ENCODE peak calls at places on chromosome 14, in seven cellular contexts. G, P, K, Z, X, I and N are unnamed samples.

GRCh38 chr14:95387826-95388445 is 68.2 kb upstream of the CLMN start:
- DNase-seq in G (no peak), P (no peak), K (no peak), Z (peak), X (no peak), I (no peak), N (no peak)

GRCh38 chr14:94161979-94162378 is 12.1 kb upstream of the PPP4R4 start:
- DNase-seq in G (no peak), P (no peak), K (no peak), Z (no peak), X (no peak), I (no peak), N (no peak)

GRCh38 chr14:75510547-75510946 is 11.7 kb upstream of the BATF start:
- DNase-seq in G (no peak), P (no peak), K (no peak), Z (no peak), X (no peak), I (no peak), N (no peak)

GRCh38 chr14:61514006-61514830 is 181.1 kb upstream of the HIF1A start:
- DNase-seq in G (no peak), P (no peak), K (no peak), Z (no peak), X (no peak), I (no peak), N (peak)

GRCh38 chr14:71574976-71575375 is 357.3 kb upstream of the RGS6 start:
- DNase-seq in G (peak), P (no peak), K (no peak), Z (no peak), X (no peak), I (no peak), N (peak)

GRCh38 chr14:97215263-97215969 is 418.2 kb downstream of the VRK1 start:
- DNase-seq in G (no peak), P (no peak), K (no peak), Z (no peak), X (no peak), I (no peak), N (no peak)

GRCh38 chr14:91125271-91125661 is 11.4 kb downstream of the DGLUCY start:
- DNase-seq in G (no peak), P (no peak), K (no peak), Z (no peak), X (no peak), I (no peak), N (no peak)

GRCh38 chr14:35470775-35471174 is 63.2 kb upstream of the INSM2 start:
- DNase-seq in G (no peak), P (no peak), K (no peak), Z (no peak), X (no peak), I (no peak), N (peak)

GRCh38 chr14:82951171-82951570 is 1417.5 kb upstream of the SEL1L start:
- DNase-seq in G (no peak), P (no peak), K (no peak), Z (no peak), X (no peak), I (no peak), N (no peak)

GRCh38 chr14:21255385-21256101 is 13.7 kb downstream of the HNRNPC start:
- DNase-seq in G (no peak), P (no peak), K (no peak), Z (no peak), X (no peak), I (no peak), N (peak)

GRCh38 chr14:103881927-103882281 is 34.5 kb upstream of the PPP1R13B start:
- DNase-seq in G (no peak), P (no peak), K (no peak), Z (no peak), X (no peak), I (no peak), N (no peak)

GRCh38 chr14:86673523-86673969 is 1143.6 kb downstream of the FLRT2 start:
- DNase-seq in G (no peak), P (no peak), K (no peak), Z (no peak), X (peak), I (no peak), N (peak)

GRCh38 chr14:39467889-39468524 is 35.8 kb upstream of the FBXO33 start:
- DNase-seq in G (peak), P (no peak), K (peak), Z (no peak), X (peak), I (no peak), N (peak)

GRCh38 chr14:53890611-53891091 is 66.0 kb downstream of the BMP4 start:
- DNase-seq in G (no peak), P (no peak), K (no peak), Z (no peak), X (peak), I (no peak), N (peak)

GRCh38 chr14:91402278-91403068 is 15.1 kb downstream of the CCDC88C start:
- DNase-seq in G (no peak), P (peak), K (no peak), Z (no peak), X (no peak), I (no peak), N (no peak)

GRCh38 chr14:90512332-90512951 is 115.6 kb downstream of the CALM1 start:
- DNase-seq in G (no peak), P (no peak), K (no peak), Z (no peak), X (no peak), I (no peak), N (no peak)

GRCh38 chr14:61388976-61389576 is 67.7 kb downstream of the PRKCH start:
- DNase-seq in G (peak), P (no peak), K (peak), Z (no peak), X (no peak), I (no peak), N (no peak)

GRCh38 chr14:81436296-81437138 is 36.4 kb upstream of the STON2 start:
- DNase-seq in G (peak), P (peak), K (peak), Z (peak), X (peak), I (no peak), N (peak)

GRCh38 chr14:98591161-98591560 is 680.8 kb downstream of the BCL11B start:
- DNase-seq in G (no peak), P (no peak), K (no peak), Z (no peak), X (no peak), I (no peak), N (no peak)

GRCh38 chr14:74941676-74942097 is 13.7 kb downstream of the PGF start:
- DNase-seq in G (no peak), P (peak), K (no peak), Z (no peak), X (no peak), I (no peak), N (peak)

GRCh38 chr14:31572955-31573354 is 11.8 kb downstream of the NUBPL start:
- DNase-seq in G (peak), P (no peak), K (no peak), Z (no peak), X (no peak), I (no peak), N (no peak)

GRCh38 chr14:31263485-31264133 is 56.0 kb upstream of the HECTD1 start:
- DNase-seq in G (peak), P (no peak), K (peak), Z (no peak), X (peak), I (no peak), N (peak)

GRCh38 chr14:106844608-106845285 is 1318.4 kb downstream of the TMEM121 start:
- DNase-seq in G (peak), P (peak), K (no peak), Z (peak), X (peak), I (no peak), N (no peak)

GRCh38 chr14:99554184-99554583 is 49.8 kb downstream of the CCDC85C start:
- DNase-seq in G (no peak), P (no peak), K (no peak), Z (no peak), X (no peak), I (no peak), N (no peak)

GRCh38 chr14:77359626-77360025 is 17.3 kb downstream of the TMED8 start:
- DNase-seq in G (no peak), P (no peak), K (no peak), Z (no peak), X (no peak), I (no peak), N (no peak)

GRCh38 chr14:35362441-35362840 is 42.1 kb downstream of the NFKBIA start:
- DNase-seq in G (no peak), P (no peak), K (no peak), Z (no peak), X (no peak), I (no peak), N (no peak)

GRCh38 chr14:103302966-103303365 is 31.1 kb upstream of the EIF5 start:
- DNase-seq in G (no peak), P (no peak), K (no peak), Z (no peak), X (no peak), I (no peak), N (peak)

GRCh38 chr14:69323266-69323966 is 63.5 kb downstream of the GALNT16 start:
- DNase-seq in G (no peak), P (no peak), K (no peak), Z (no peak), X (no peak), I (no peak), N (no peak)

GRCh38 chr14:35435177-35435576 is 30.6 kb upstream of the NFKBIA start:
- DNase-seq in G (no peak), P (peak), K (no peak), Z (no peak), X (no peak), I (no peak), N (peak)

GRCh38 chr14:102584871-102585869 is 7.3 kb upstream of the RCOR1 start:
- DNase-seq in G (peak), P (peak), K (no peak), Z (peak), X (no peak), I (no peak), N (no peak)

GRCh38 chr14:24277606-24278321 is 6.4 kb upstream of the RABGGTA start:
- DNase-seq in G (no peak), P (no peak), K (no peak), Z (no peak), X (no peak), I (no peak), N (no peak)

GRCh38 chr14:24274101-24274543 is 2.7 kb upstream of the RABGGTA start:
- DNase-seq in G (no peak), P (peak), K (no peak), Z (no peak), X (no peak), I (peak), N (peak)

GRCh38 chr14:24273422-24273998 is 2.1 kb upstream of the RABGGTA start:
- DNase-seq in G (peak), P (no peak), K (no peak), Z (peak), X (peak), I (no peak), N (no peak)

GRCh38 chr14:24272442-24272841 is 1.0 kb upstream of the RABGGTA start:
- DNase-seq in G (no peak), P (no peak), K (no peak), Z (no peak), X (no peak), I (no peak), N (no peak)

GRCh38 chr14:24275524-24276139 is 4.2 kb upstream of the RABGGTA start:
- DNase-seq in G (no peak), P (peak), K (no peak), Z (no peak), X (peak), I (no peak), N (no peak)
- TF ChIP-seq RAD21 in G (no peak), P (no peak), K (no peak), Z (no peak), X (peak), I (no peak), N (no peak)

DNA sequence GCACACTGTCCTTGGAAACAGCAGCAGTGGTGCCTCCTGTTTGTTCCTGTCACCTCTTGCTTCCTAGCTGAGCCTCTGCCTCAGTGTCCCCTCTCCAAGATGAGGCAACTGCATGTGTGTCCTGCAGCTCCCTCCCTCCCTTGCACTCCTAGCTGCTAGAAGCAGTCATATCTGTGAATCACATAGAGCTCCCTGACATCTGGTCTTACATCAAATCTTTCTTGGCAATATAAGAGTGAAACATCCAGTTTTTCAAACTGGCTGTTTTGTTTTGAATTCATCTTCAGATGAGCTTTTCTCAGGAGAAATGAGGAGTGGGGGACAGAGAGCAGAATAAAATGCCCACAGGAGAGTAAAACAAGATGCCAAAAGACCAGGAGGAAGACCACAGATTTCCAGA is 103.7 kb downstream of the VCPKMT start:
- DNase-seq in G (no peak), P (no peak), K (no peak), Z (no peak), X (no peak), I (no peak), N (peak)
- TF ChIP-seq RAD21 in G (no peak), P (no peak), K (no peak), Z (no peak), X (no peak), I (no peak), N (no peak)

GRCh38 chr14:59870277-59871165 is at the start of gene RTN1:
- DNase-seq in G (peak), P (no peak), K (no peak), Z (peak), X (no peak), I (no peak), N (peak)
- TF ChIP-seq RAD21 in G (no peak), P (no peak), K (no peak), Z (no peak), X (no peak), I (no peak), N (no peak)

GRCh38 chr14:49962616-49963015 is 69.7 kb downstream of the ARF6 start:
- DNase-seq in G (no peak), P (peak), K (no peak), Z (no peak), X (no peak), I (no peak), N (no peak)
- TF ChIP-seq RAD21 in G (no peak), P (no peak), K (no peak), Z (no peak), X (no peak), I (peak), N (no peak)

GRCh38 chr14:26808407-26808806 is 210.6 kb upstream of the NOVA1 start:
- DNase-seq in G (peak), P (no peak), K (no peak), Z (no peak), X (no peak), I (no peak), N (no peak)
- TF ChIP-seq RAD21 in G (no peak), P (no peak), K (no peak), Z (no peak), X (no peak), I (no peak), N (no peak)

DNA sequence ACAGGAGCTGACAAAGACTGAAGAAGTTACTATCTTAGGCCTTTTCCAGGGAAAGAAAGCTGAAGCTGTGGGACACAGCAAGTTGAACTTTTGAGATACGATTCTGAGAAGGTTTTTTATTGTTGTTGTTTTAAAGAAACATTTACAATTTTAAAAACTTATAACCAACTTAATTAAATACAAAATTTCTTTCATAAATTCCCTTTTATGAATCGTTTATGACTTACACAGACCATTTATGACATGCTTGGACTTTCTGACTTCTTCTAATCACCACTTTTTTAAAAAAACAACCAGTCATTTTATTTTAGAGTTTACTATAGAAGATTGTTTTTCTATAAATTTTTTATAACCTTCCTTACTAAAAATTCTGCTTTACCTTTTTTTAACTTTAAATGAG is 68.7 kb downstream of the DHRS2 start:
- DNase-seq in G (peak), P (no peak), K (peak), Z (no peak), X (peak), I (no peak), N (no peak)
- TF ChIP-seq RAD21 in G (no peak), P (no peak), K (no peak), Z (no peak), X (no peak), I (no peak), N (no peak)

GRCh38 chr14:22547948-22548750 is 40.9 kb downstream of the DAD1 start:
- DNase-seq in G (no peak), P (no peak), K (no peak), Z (no peak), X (no peak), I (no peak), N (no peak)

GRCh38 chr14:22551597-22551982 is 37.4 kb downstream of the DAD1 start:
- DNase-seq in G (no peak), P (no peak), K (no peak), Z (no peak), X (no peak), I (no peak), N (no peak)

GRCh38 chr14:22549304-22549962 is 39.6 kb downstream of the DAD1 start:
- DNase-seq in G (no peak), P (no peak), K (no peak), Z (no peak), X (no peak), I (no peak), N (no peak)

GRCh38 chr14:22552001-22552826 is 36.8 kb downstream of the DAD1 start:
- DNase-seq in G (no peak), P (no peak), K (no peak), Z (no peak), X (no peak), I (no peak), N (no peak)

GRCh38 chr14:22549981-22550670 is 38.9 kb downstream of the DAD1 start:
- DNase-seq in G (no peak), P (no peak), K (no peak), Z (no peak), X (no peak), I (peak), N (peak)
- TF ChIP-seq RAD21 in G (no peak), P (no peak), K (no peak), Z (no peak), X (no peak), I (no peak), N (no peak)

DNA sequence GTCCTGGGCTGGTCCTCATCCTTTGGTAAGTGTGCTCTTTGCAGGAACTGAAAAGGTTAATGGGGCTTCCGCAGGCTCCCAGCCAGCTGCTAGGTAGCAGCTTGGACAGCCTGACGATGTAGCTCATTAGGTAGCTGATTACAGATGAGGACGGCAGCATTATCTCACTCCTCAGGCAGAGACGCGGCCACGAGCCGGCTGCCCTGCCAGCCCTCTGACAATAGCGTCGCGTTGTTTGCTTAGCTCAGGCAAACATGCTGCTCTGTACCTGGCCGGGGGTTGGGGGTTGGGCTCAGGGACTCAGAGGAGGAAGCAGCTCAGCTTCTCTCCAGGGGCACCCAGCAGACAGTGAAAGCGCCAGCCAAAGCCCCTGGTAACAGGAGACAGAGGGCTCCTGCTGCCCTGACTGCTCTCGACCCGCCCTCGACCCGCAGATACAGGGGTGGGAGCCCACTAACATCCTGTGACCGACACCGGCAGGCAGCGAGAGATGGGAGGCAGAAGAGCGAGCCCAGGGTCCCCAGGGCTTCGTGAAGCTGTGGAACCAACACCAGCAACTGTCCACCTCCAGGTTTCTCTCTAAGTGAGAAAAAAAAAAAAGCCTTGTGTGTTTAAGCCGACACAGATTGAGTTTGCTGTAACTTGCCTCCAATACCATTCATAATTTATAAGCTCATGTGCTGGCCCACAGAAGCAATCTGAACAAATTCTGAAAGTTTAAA is 53.4 kb upstream of the DLK1 start:
- DNase-seq in G (no peak), P (peak), K (no peak), Z (peak), X (peak), I (no peak), N (no peak)
- TF ChIP-seq RAD21 in G (no peak), P (no peak), K (no peak), Z (peak), X (no peak), I (no peak), N (no peak)

DNA sequence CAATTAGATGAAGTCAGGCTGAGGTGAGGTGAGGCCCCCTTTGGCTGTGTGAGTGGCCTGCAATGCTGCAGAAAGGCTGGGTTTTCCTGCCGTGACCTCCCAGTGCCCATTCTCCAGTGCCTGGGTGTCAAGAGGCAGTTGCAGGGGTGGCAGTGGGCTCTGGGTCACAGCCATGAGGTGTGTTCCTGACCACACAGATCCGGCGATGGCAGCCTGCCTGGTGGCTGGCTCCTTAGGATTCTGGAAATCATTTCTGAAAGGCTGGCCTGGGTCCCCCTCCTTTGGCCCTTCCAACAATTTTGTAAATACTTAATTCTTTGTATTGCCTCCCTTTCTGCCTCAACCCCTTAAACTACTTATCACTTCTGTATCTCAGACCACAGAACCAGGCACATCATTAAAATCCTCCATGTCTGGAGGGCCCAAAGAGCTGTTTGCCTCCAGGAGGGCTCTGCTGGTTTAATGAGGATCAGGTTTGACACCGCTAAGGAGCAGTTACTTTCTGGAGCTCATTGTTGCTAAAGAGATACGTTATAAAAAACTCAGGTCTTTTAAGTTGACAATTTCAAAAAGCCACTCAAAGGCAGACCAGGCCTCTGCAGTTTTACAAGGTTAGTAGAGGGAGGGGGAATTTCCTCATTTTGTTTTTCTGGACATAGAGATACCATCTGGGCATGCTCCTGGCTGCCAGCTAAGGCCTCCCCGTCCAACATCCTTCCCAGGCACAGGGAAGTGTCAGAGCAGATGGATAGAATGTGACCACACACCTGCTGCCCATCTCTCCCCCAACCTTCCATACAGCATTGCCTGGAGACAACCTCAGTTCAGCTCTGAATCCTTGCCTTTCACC is 204.4 kb downstream of the FOXN3 start:
- DNase-seq in G (no peak), P (no peak), K (no peak), Z (peak), X (no peak), I (no peak), N (no peak)
- TF ChIP-seq RAD21 in G (no peak), P (no peak), K (no peak), Z (peak), X (no peak), I (no peak), N (no peak)

GRCh38 chr14:64296561-64296960 is 2.4 kb upstream of the ESR2 start:
- DNase-seq in G (no peak), P (no peak), K (no peak), Z (no peak), X (no peak), I (no peak), N (peak)
- TF ChIP-seq RAD21 in G (no peak), P (no peak), K (no peak), Z (no peak), X (no peak), I (no peak), N (no peak)